ENCODE peak calls at places on chromosomes 11 and 22, in seven cellular contexts. One of them, this sample, is unnamed.
A peak's percentile ranks its signal among the peaks of the same experiment; 100 is the strongest.

GRCh38 chr11:69122642-69123431 is 32.9 kb upstream of the SMIM38 start:
- DNase-seq in RWPE1: peak; percentile 96
- DNase-seq in IMR-90: peak; percentile 70
- DNase-seq in tibial nerve: no peak
- DNase-seq in epithelial cell of esophagus: peak; percentile 90
- DNase-seq in fibroblast of lung: peak; percentile 84
- DNase-seq in AG04450: peak; percentile 33
- DNase-seq in this sample: no peak

GRCh38 chr22:25742918-25743708 is 1.1 kb downstream of the MYO18B start:
- DNase-seq in RWPE1: no peak
- DNase-seq in IMR-90: no peak
- DNase-seq in tibial nerve: no peak
- DNase-seq in epithelial cell of esophagus: no peak
- DNase-seq in fibroblast of lung: no peak
- DNase-seq in AG04450: no peak
- DNase-seq in this sample: no peak

GRCh38 chr22:43088979-43089717 is at the start of gene TTLL1:
- DNase-seq in RWPE1: peak; percentile 78
- DNase-seq in IMR-90: peak; percentile 75
- DNase-seq in tibial nerve: peak; percentile 67
- DNase-seq in epithelial cell of esophagus: peak; percentile 88
- DNase-seq in fibroblast of lung: peak; percentile 84
- DNase-seq in AG04450: peak; percentile 39
- DNase-seq in this sample: peak; percentile 57

GRCh38 chr11:116696381-116696941 is 76.3 kb downstream of the BUD13 start:
- DNase-seq in RWPE1: no peak
- DNase-seq in IMR-90: no peak
- DNase-seq in tibial nerve: no peak
- DNase-seq in epithelial cell of esophagus: peak; percentile 58
- DNase-seq in fibroblast of lung: peak; percentile 49
- DNase-seq in AG04450: no peak
- DNase-seq in this sample: no peak

GRCh38 chr22:29716814-29717213 is 3.0 kb upstream of the CABP7 start:
- DNase-seq in RWPE1: no peak
- DNase-seq in IMR-90: peak; percentile 80
- DNase-seq in tibial nerve: no peak
- DNase-seq in epithelial cell of esophagus: peak; percentile 76
- DNase-seq in fibroblast of lung: peak; percentile 75
- DNase-seq in AG04450: peak; percentile 45
- DNase-seq in this sample: no peak

GRCh38 chr11:95498731-95499396 is 267.9 kb upstream of the SESN3 start:
- DNase-seq in RWPE1: no peak
- DNase-seq in IMR-90: no peak
- DNase-seq in tibial nerve: no peak
- DNase-seq in epithelial cell of esophagus: peak; percentile 67
- DNase-seq in fibroblast of lung: peak; percentile 18
- DNase-seq in AG04450: no peak
- DNase-seq in this sample: no peak

GRCh38 chr11:62217191-62217748 is 8.8 kb downstream of the SCGB2A1 start:
- DNase-seq in RWPE1: peak; percentile 37
- DNase-seq in IMR-90: no peak
- DNase-seq in tibial nerve: no peak
- DNase-seq in epithelial cell of esophagus: peak; percentile 32
- DNase-seq in fibroblast of lung: no peak
- DNase-seq in AG04450: no peak
- DNase-seq in this sample: no peak

GRCh38 chr11:65553301-65554001 is 4.7 kb downstream of the LTBP3 start:
- DNase-seq in RWPE1: no peak
- DNase-seq in IMR-90: no peak
- DNase-seq in tibial nerve: no peak
- DNase-seq in epithelial cell of esophagus: no peak
- DNase-seq in fibroblast of lung: no peak
- DNase-seq in AG04450: no peak
- DNase-seq in this sample: no peak

GRCh38 chr11:17930544-17931144 is 82.2 kb downstream of the SERGEF start:
- DNase-seq in RWPE1: no peak
- DNase-seq in IMR-90: no peak
- DNase-seq in tibial nerve: no peak
- DNase-seq in epithelial cell of esophagus: no peak
- DNase-seq in fibroblast of lung: no peak
- DNase-seq in AG04450: no peak
- DNase-seq in this sample: no peak

GRCh38 chr11:62497132-62497915 is 49.3 kb downstream of the AHNAK start:
- DNase-seq in RWPE1: peak; percentile 76
- DNase-seq in IMR-90: peak; percentile 81
- DNase-seq in tibial nerve: no peak
- DNase-seq in epithelial cell of esophagus: peak; percentile 86
- DNase-seq in fibroblast of lung: peak; percentile 73
- DNase-seq in AG04450: no peak
- DNase-seq in this sample: no peak

GRCh38 chr22:45314054-45314721 is 4.5 kb downstream of the FAM118A start:
- DNase-seq in RWPE1: no peak
- DNase-seq in IMR-90: no peak
- DNase-seq in tibial nerve: no peak
- DNase-seq in epithelial cell of esophagus: no peak
- DNase-seq in fibroblast of lung: no peak
- DNase-seq in AG04450: no peak
- DNase-seq in this sample: no peak

GRCh38 chr11:15189646-15190365 is 75.1 kb downstream of the INSC start:
- DNase-seq in RWPE1: no peak
- DNase-seq in IMR-90: peak; percentile 29
- DNase-seq in tibial nerve: no peak
- DNase-seq in epithelial cell of esophagus: peak; percentile 29
- DNase-seq in fibroblast of lung: peak; percentile 51
- DNase-seq in AG04450: no peak
- DNase-seq in this sample: no peak

GRCh38 chr11:59822989-59823566 is 12.5 kb upstream of the MRPL16 start:
- DNase-seq in RWPE1: peak; percentile 56
- DNase-seq in IMR-90: peak; percentile 53
- DNase-seq in tibial nerve: no peak
- DNase-seq in epithelial cell of esophagus: peak; percentile 77
- DNase-seq in fibroblast of lung: peak; percentile 50
- DNase-seq in AG04450: peak; percentile 13
- DNase-seq in this sample: no peak

GRCh38 chr11:60955566-60955965 is 3.6 kb upstream of the SLC15A3 start:
- DNase-seq in RWPE1: no peak
- DNase-seq in IMR-90: no peak
- DNase-seq in tibial nerve: no peak
- DNase-seq in epithelial cell of esophagus: peak; percentile 11
- DNase-seq in fibroblast of lung: no peak
- DNase-seq in AG04450: no peak
- DNase-seq in this sample: no peak

GRCh38 chr22:45512363-45512762 is 9.7 kb downstream of the FBLN1 start:
- DNase-seq in RWPE1: no peak
- DNase-seq in IMR-90: no peak
- DNase-seq in tibial nerve: no peak
- DNase-seq in epithelial cell of esophagus: no peak
- DNase-seq in fibroblast of lung: no peak
- DNase-seq in AG04450: no peak
- DNase-seq in this sample: no peak

GRCh38 chr11:72747456-72747855 is 4.8 kb downstream of the ARAP1 start:
- DNase-seq in RWPE1: no peak
- DNase-seq in IMR-90: no peak
- DNase-seq in tibial nerve: no peak
- DNase-seq in epithelial cell of esophagus: no peak
- DNase-seq in fibroblast of lung: no peak
- DNase-seq in AG04450: no peak
- DNase-seq in this sample: no peak

GRCh38 chr22:19992481-19992911 is 24.1 kb downstream of the ARVCF start:
- DNase-seq in RWPE1: no peak
- DNase-seq in IMR-90: no peak
- DNase-seq in tibial nerve: no peak
- DNase-seq in epithelial cell of esophagus: no peak
- DNase-seq in fibroblast of lung: no peak
- DNase-seq in AG04450: no peak
- DNase-seq in this sample: no peak

GRCh38 chr22:42473484-42474193 is 41.4 kb upstream of the NFAM1 start:
- DNase-seq in RWPE1: peak; percentile 44
- DNase-seq in IMR-90: peak; percentile 63
- DNase-seq in tibial nerve: no peak
- DNase-seq in epithelial cell of esophagus: peak; percentile 75
- DNase-seq in fibroblast of lung: peak; percentile 41
- DNase-seq in AG04450: peak; percentile 11
- DNase-seq in this sample: no peak

GRCh38 chr11:47383106-47383505 is 4.8 kb upstream of the SPI1 start:
- DNase-seq in RWPE1: no peak
- DNase-seq in IMR-90: no peak
- DNase-seq in tibial nerve: no peak
- DNase-seq in epithelial cell of esophagus: no peak
- DNase-seq in fibroblast of lung: no peak
- DNase-seq in AG04450: no peak
- DNase-seq in this sample: no peak

GRCh38 chr11:59616396-59616982 is 915 bp upstream of the OSBP start:
- DNase-seq in RWPE1: no peak
- DNase-seq in IMR-90: no peak
- DNase-seq in tibial nerve: no peak
- DNase-seq in epithelial cell of esophagus: no peak
- DNase-seq in fibroblast of lung: no peak
- DNase-seq in AG04450: no peak
- DNase-seq in this sample: no peak

GRCh38 chr11:130122141-130122575 is 37.4 kb upstream of the ST14 start:
- DNase-seq in RWPE1: no peak
- DNase-seq in IMR-90: no peak
- DNase-seq in tibial nerve: no peak
- DNase-seq in epithelial cell of esophagus: peak; percentile 77
- DNase-seq in fibroblast of lung: no peak
- DNase-seq in AG04450: no peak
- DNase-seq in this sample: no peak

DNA sequence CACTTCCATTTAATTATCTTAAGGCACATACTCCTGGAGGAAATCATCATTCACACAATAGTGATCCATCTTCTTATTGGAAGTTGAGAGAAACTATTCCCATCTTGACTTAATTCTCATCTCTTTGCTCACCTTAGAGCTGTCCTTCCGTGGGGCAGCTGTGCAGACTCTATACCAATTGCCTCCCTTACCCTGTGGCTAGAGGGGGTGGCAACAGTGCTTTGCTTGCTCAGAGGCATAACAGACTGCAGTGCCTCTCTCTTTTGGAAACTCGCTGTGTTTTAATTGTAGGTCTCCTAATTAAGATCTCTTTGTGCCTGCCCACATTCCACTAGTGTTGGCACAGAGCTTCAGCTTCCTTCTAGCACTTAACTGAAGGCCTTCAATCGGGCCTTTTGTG is 5.5 kb downstream of the KMT2A start:
- DNase-seq in RWPE1: no peak
- DNase-seq in IMR-90: no peak
- DNase-seq in tibial nerve: no peak
- DNase-seq in epithelial cell of esophagus: no peak
- DNase-seq in fibroblast of lung: no peak
- DNase-seq in AG04450: no peak
- DNase-seq in this sample: no peak
- TF ChIP-seq CTCF in RWPE1: no peak
- TF ChIP-seq CTCF in IMR-90: no peak
- TF ChIP-seq CTCF in tibial nerve: no peak
- TF ChIP-seq CTCF in epithelial cell of esophagus: no peak
- TF ChIP-seq CTCF in fibroblast of lung: no peak
- TF ChIP-seq CTCF in AG04450: no peak
- TF ChIP-seq CTCF in this sample: no peak

GRCh38 chr11:67262731-67263675 is 3.3 kb upstream of the GRK2 start:
- DNase-seq in RWPE1: peak; percentile 88
- DNase-seq in IMR-90: peak; percentile 76
- DNase-seq in tibial nerve: peak; percentile 60
- DNase-seq in epithelial cell of esophagus: peak; percentile 92
- DNase-seq in fibroblast of lung: peak; percentile 77
- DNase-seq in AG04450: no peak
- DNase-seq in this sample: peak; percentile 95

GRCh38 chr11:67264260-67264659 is 2.0 kb upstream of the GRK2 start:
- DNase-seq in RWPE1: no peak
- DNase-seq in IMR-90: no peak
- DNase-seq in tibial nerve: no peak
- DNase-seq in epithelial cell of esophagus: no peak
- DNase-seq in fibroblast of lung: no peak
- DNase-seq in AG04450: no peak
- DNase-seq in this sample: no peak

GRCh38 chr11:67260406-67260805 is 5.9 kb upstream of the GRK2 start:
- DNase-seq in RWPE1: no peak
- DNase-seq in IMR-90: no peak
- DNase-seq in tibial nerve: no peak
- DNase-seq in epithelial cell of esophagus: no peak
- DNase-seq in fibroblast of lung: no peak
- DNase-seq in AG04450: no peak
- DNase-seq in this sample: no peak

GRCh38 chr11:67261942-67262681 is 4.2 kb upstream of the GRK2 start:
- DNase-seq in RWPE1: no peak
- DNase-seq in IMR-90: no peak
- DNase-seq in tibial nerve: no peak
- DNase-seq in epithelial cell of esophagus: no peak
- DNase-seq in fibroblast of lung: no peak
- DNase-seq in AG04450: no peak
- DNase-seq in this sample: no peak

DNA sequence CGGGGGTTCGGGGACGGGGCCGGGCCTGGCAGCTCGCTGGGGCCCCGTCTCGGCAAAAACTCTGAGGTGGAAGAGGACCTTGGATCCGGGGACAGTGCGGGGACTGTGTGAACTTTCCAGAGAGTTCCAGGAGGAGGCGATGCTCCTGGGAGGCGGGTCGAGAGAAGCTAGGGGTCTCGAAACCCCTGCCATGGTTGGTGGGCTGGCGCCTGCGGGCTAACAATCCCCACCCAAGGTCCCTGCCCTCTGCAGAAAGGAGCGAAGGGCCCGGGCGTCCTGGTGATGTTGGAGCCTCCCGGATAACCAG is 4.7 kb upstream of the GRK2 start:
- DNase-seq in RWPE1: no peak
- DNase-seq in IMR-90: no peak
- DNase-seq in tibial nerve: no peak
- DNase-seq in epithelial cell of esophagus: no peak
- DNase-seq in fibroblast of lung: no peak
- DNase-seq in AG04450: no peak
- DNase-seq in this sample: no peak
- TF ChIP-seq CTCF in RWPE1: peak; percentile 30
- TF ChIP-seq CTCF in IMR-90: peak; percentile 14
- TF ChIP-seq CTCF in tibial nerve: peak; percentile 12
- TF ChIP-seq CTCF in epithelial cell of esophagus: peak; percentile 28
- TF ChIP-seq CTCF in fibroblast of lung: no peak
- TF ChIP-seq CTCF in AG04450: peak; percentile 17
- TF ChIP-seq CTCF in this sample: peak; percentile 0

GRCh38 chr11:63510360-63511130 is 4.7 kb downstream of the LGALS12 start:
- DNase-seq in RWPE1: no peak
- DNase-seq in IMR-90: no peak
- DNase-seq in tibial nerve: peak; percentile 57
- DNase-seq in epithelial cell of esophagus: no peak
- DNase-seq in fibroblast of lung: peak; percentile 63
- DNase-seq in AG04450: no peak
- DNase-seq in this sample: no peak
- TF ChIP-seq CTCF in RWPE1: no peak
- TF ChIP-seq CTCF in IMR-90: no peak
- TF ChIP-seq CTCF in tibial nerve: no peak
- TF ChIP-seq CTCF in epithelial cell of esophagus: no peak
- TF ChIP-seq CTCF in fibroblast of lung: no peak
- TF ChIP-seq CTCF in AG04450: no peak
- TF ChIP-seq CTCF in this sample: no peak

DNA sequence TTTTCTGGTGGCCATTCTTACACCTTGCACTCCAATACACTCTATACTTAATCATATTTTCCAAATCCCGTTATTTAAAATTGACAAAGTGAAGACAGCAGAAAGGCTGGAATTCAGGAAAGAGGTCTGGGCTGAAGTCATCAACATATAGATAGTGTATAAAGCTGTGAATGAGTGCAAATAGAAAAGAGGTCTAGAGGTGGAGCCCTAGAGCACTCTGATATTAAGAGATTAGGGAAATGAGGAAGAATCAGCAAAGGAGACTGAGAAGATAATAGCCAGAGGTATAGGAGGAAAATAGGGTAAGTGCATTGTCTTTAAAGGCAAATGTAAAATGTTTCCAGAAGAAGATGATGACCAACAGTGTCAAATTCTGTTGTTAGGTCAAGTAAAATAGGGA is 7.9 kb downstream of the CTR9 start:
- DNase-seq in RWPE1: no peak
- DNase-seq in IMR-90: no peak
- DNase-seq in tibial nerve: no peak
- DNase-seq in epithelial cell of esophagus: peak; percentile 9
- DNase-seq in fibroblast of lung: no peak
- DNase-seq in AG04450: no peak
- DNase-seq in this sample: no peak
- TF ChIP-seq CTCF in RWPE1: peak; percentile 13
- TF ChIP-seq CTCF in IMR-90: peak; percentile 14
- TF ChIP-seq CTCF in tibial nerve: no peak
- TF ChIP-seq CTCF in epithelial cell of esophagus: peak; percentile 27
- TF ChIP-seq CTCF in fibroblast of lung: no peak
- TF ChIP-seq CTCF in AG04450: peak; percentile 34
- TF ChIP-seq CTCF in this sample: peak; percentile 44

This sample was measured in D721Med.